ENCODE peak calls at places on chromosomes 5 and 9, in six cellular contexts. One of them, this sample, is unnamed.

GRCh38 chr9:137968235-137968634 is 90.7 kb downstream of the CACNA1B start:
- DNase-seq in lower lobe of right lung: peak
- DNase-seq in CD8-positive, alpha-beta memory T cell: no peak
- DNase-seq in mesendoderm: peak
- DNase-seq in lung: no peak
- DNase-seq in fibroblast of lung: no peak
- DNase-seq in this sample: peak

GRCh38 chr5:116395708-116396203 is 178.9 kb downstream of the SEMA6A start:
- DNase-seq in lower lobe of right lung: no peak
- DNase-seq in CD8-positive, alpha-beta memory T cell: no peak
- DNase-seq in mesendoderm: peak
- DNase-seq in lung: no peak
- DNase-seq in fibroblast of lung: peak
- DNase-seq in this sample: no peak

GRCh38 chr5:77795268-77795667 is 19.1 kb upstream of the TBCA start:
- DNase-seq in lower lobe of right lung: no peak
- DNase-seq in CD8-positive, alpha-beta memory T cell: no peak
- DNase-seq in mesendoderm: no peak
- DNase-seq in lung: no peak
- DNase-seq in fibroblast of lung: no peak
- DNase-seq in this sample: no peak

GRCh38 chr9:125088752-125089151 is 54.6 kb downstream of the SCAI start:
- DNase-seq in lower lobe of right lung: no peak
- DNase-seq in CD8-positive, alpha-beta memory T cell: no peak
- DNase-seq in mesendoderm: no peak
- DNase-seq in lung: no peak
- DNase-seq in fibroblast of lung: no peak
- DNase-seq in this sample: no peak

GRCh38 chr9:127129718-127130085 is 7.3 kb upstream of the ANGPTL2 start:
- DNase-seq in lower lobe of right lung: no peak
- DNase-seq in CD8-positive, alpha-beta memory T cell: no peak
- DNase-seq in mesendoderm: no peak
- DNase-seq in lung: no peak
- DNase-seq in fibroblast of lung: no peak
- DNase-seq in this sample: no peak

GRCh38 chr9:79155308-79155707 is 416.5 kb upstream of the TLE4 start:
- DNase-seq in lower lobe of right lung: no peak
- DNase-seq in CD8-positive, alpha-beta memory T cell: no peak
- DNase-seq in mesendoderm: peak
- DNase-seq in lung: no peak
- DNase-seq in fibroblast of lung: no peak
- DNase-seq in this sample: no peak

GRCh38 chr9:34701023-34701768 is 8.7 kb downstream of the CCL21 start:
- DNase-seq in lower lobe of right lung: peak
- DNase-seq in CD8-positive, alpha-beta memory T cell: peak
- DNase-seq in mesendoderm: peak
- DNase-seq in lung: peak
- DNase-seq in fibroblast of lung: peak
- DNase-seq in this sample: peak

GRCh38 chr5:135437796-135438560 is 9.2 kb downstream of the DCANP1 start:
- DNase-seq in lower lobe of right lung: no peak
- DNase-seq in CD8-positive, alpha-beta memory T cell: no peak
- DNase-seq in mesendoderm: no peak
- DNase-seq in lung: peak
- DNase-seq in fibroblast of lung: peak
- DNase-seq in this sample: no peak

GRCh38 chr5:173972844-173973613 is 15.9 kb upstream of the C5orf47 start:
- DNase-seq in lower lobe of right lung: peak
- DNase-seq in CD8-positive, alpha-beta memory T cell: peak
- DNase-seq in mesendoderm: peak
- DNase-seq in lung: peak
- DNase-seq in fibroblast of lung: peak
- DNase-seq in this sample: peak

GRCh38 chr5:167012281-167013034 is 1279.0 kb upstream of the WWC1 start:
- DNase-seq in lower lobe of right lung: no peak
- DNase-seq in CD8-positive, alpha-beta memory T cell: no peak
- DNase-seq in mesendoderm: no peak
- DNase-seq in lung: no peak
- DNase-seq in fibroblast of lung: no peak
- DNase-seq in this sample: no peak

GRCh38 chr9:6909186-6909585 is 151.4 kb downstream of the KDM4C start:
- DNase-seq in lower lobe of right lung: no peak
- DNase-seq in CD8-positive, alpha-beta memory T cell: no peak
- DNase-seq in mesendoderm: no peak
- DNase-seq in lung: no peak
- DNase-seq in fibroblast of lung: no peak
- DNase-seq in this sample: no peak

GRCh38 chr9:127661342-127661741 is 45.4 kb upstream of the CFAP157 start:
- DNase-seq in lower lobe of right lung: no peak
- DNase-seq in CD8-positive, alpha-beta memory T cell: no peak
- DNase-seq in mesendoderm: peak
- DNase-seq in lung: no peak
- DNase-seq in fibroblast of lung: peak
- DNase-seq in this sample: no peak

GRCh38 chr5:82538339-82539034 is 260.3 kb upstream of the RPS23 start:
- DNase-seq in lower lobe of right lung: no peak
- DNase-seq in CD8-positive, alpha-beta memory T cell: no peak
- DNase-seq in mesendoderm: peak
- DNase-seq in lung: no peak
- DNase-seq in fibroblast of lung: no peak
- DNase-seq in this sample: no peak

GRCh38 chr9:87422999-87423398 is 74.7 kb upstream of the DAPK1 start:
- DNase-seq in lower lobe of right lung: no peak
- DNase-seq in CD8-positive, alpha-beta memory T cell: no peak
- DNase-seq in mesendoderm: no peak
- DNase-seq in lung: no peak
- DNase-seq in fibroblast of lung: peak
- DNase-seq in this sample: no peak
- H3K4me3 ChIP-seq in lower lobe of right lung: no peak
- H3K4me3 ChIP-seq in CD8-positive, alpha-beta memory T cell: no peak
- H3K4me3 ChIP-seq in mesendoderm: no peak
- H3K4me3 ChIP-seq in lung: no peak
- H3K4me3 ChIP-seq in fibroblast of lung: no peak
- H3K4me3 ChIP-seq in this sample: no peak

GRCh38 chr5:67816456-67816855 is 399.1 kb upstream of the PIK3R1 start:
- DNase-seq in lower lobe of right lung: no peak
- DNase-seq in CD8-positive, alpha-beta memory T cell: no peak
- DNase-seq in mesendoderm: no peak
- DNase-seq in lung: no peak
- DNase-seq in fibroblast of lung: peak
- DNase-seq in this sample: no peak
- H3K4me3 ChIP-seq in lower lobe of right lung: no peak
- H3K4me3 ChIP-seq in CD8-positive, alpha-beta memory T cell: no peak
- H3K4me3 ChIP-seq in mesendoderm: no peak
- H3K4me3 ChIP-seq in lung: no peak
- H3K4me3 ChIP-seq in fibroblast of lung: no peak
- H3K4me3 ChIP-seq in this sample: no peak

DNA sequence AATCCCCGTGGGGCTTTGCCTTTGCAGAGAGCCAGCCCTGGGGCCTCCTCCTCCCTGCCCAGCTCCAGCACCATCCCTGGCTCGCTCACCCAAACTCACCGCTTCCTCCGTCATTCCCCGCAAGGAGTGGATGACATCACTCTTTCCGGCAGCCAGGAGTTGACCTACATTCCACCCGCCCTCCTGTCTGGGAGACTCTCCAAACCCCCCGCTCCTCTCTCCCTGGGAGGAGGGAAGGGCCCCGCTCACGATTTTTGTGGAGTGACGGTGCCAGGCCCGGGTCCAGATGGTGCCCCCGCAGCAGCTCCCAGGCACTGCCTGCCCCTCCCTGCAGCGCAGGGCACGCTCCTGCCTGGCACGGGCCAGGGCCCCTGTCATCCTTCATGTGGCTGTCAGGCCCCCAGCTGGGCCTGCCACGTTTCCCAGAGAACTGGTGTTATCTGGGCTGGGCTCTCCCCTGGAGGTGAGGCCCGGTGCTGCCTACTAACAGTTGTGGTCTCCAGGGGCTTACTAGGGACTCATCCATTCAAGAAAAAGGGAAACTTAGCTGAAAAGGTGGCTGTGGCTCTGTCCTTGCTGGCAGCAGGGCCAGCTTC is 52.3 kb downstream of the NTNG2 start:
- DNase-seq in lower lobe of right lung: peak
- DNase-seq in CD8-positive, alpha-beta memory T cell: no peak
- DNase-seq in mesendoderm: peak
- DNase-seq in lung: peak
- DNase-seq in fibroblast of lung: peak
- DNase-seq in this sample: peak
- H3K4me3 ChIP-seq in lower lobe of right lung: no peak
- H3K4me3 ChIP-seq in CD8-positive, alpha-beta memory T cell: no peak
- H3K4me3 ChIP-seq in mesendoderm: no peak
- H3K4me3 ChIP-seq in lung: no peak
- H3K4me3 ChIP-seq in fibroblast of lung: no peak
- H3K4me3 ChIP-seq in this sample: no peak

GRCh38 chr5:43303242-43303641 is 10.0 kb downstream of the HMGCS1 start:
- DNase-seq in lower lobe of right lung: no peak
- DNase-seq in CD8-positive, alpha-beta memory T cell: no peak
- DNase-seq in mesendoderm: no peak
- DNase-seq in lung: no peak
- DNase-seq in fibroblast of lung: no peak
- DNase-seq in this sample: no peak
- H3K4me3 ChIP-seq in lower lobe of right lung: no peak
- H3K4me3 ChIP-seq in CD8-positive, alpha-beta memory T cell: no peak
- H3K4me3 ChIP-seq in mesendoderm: no peak
- H3K4me3 ChIP-seq in lung: no peak
- H3K4me3 ChIP-seq in fibroblast of lung: no peak
- H3K4me3 ChIP-seq in this sample: no peak